ENCODE peak calls at places on chromosomes 6 and 20, in nine cellular contexts. W is AG20443; B is stimulated activated CD8-positive, alpha-beta memory T cell treated with anti-CD3 and anti-CD28 coated beads, Interleukin-7, amount 100 ng/mL, for 1 hour; V is stimulated activated CD4-positive, alpha-beta T cell treated with anti-CD3 and anti-CD28 coated beads, TNF-alpha, amount 100 ng/mL, for 4 hours; M is AG08395; K is tibial artery; S is cardiac fibroblast; O is CD8-positive, alpha-beta T cell; C is HT1080. A is an unnamed sample.

GRCh38 chr6:52964318-52964717 is 30.8 kb downstream of the GSTA4 start:
- DNase-seq in C (peak; percentile 4), K (no peak), O (no peak), S (no peak), V (no peak), M (no peak), W (no peak), B (no peak), A (no peak)

GRCh38 chr20:59703046-59703445 is 98.7 kb downstream of the PHACTR3 start:
- DNase-seq in O (no peak), W (peak; percentile 47), S (no peak), C (no peak), K (no peak), M (peak; percentile 29), V (no peak), B (no peak), A (no peak)

GRCh38 chr6:1624848-1625341 is 15.2 kb downstream of the FOXC1 start:
- DNase-seq in W (peak; percentile 79), O (no peak), B (no peak), C (peak; percentile 52), M (peak; percentile 56), S (peak; percentile 57), K (peak; percentile 81), V (no peak), A (no peak)

GRCh38 chr6:31901415-31901952 is 402 bp downstream of the ZBTB12 start:
- DNase-seq in B (no peak), M (peak; percentile 55), K (peak; percentile 84), V (peak; percentile 62), C (peak; percentile 32), W (peak; percentile 75), O (peak; percentile 69), S (peak; percentile 59), A (peak; percentile 25)

GRCh38 chr20:57460781-57461465 is 64.0 kb downstream of the CTCFL start:
- DNase-seq in W (no peak), M (no peak), K (no peak), B (no peak), V (no peak), S (no peak), C (no peak), O (no peak), A (no peak)

GRCh38 chr6:152316024-152316423 is 321.1 kb downstream of the SYNE1 start:
- DNase-seq in S (peak; percentile 82), V (no peak), O (no peak), C (peak; percentile 75), W (peak; percentile 63), M (peak; percentile 4), K (peak; percentile 78), B (no peak), A (peak; percentile 54)

GRCh38 chr6:92777146-92777740 is 642.1 kb downstream of the EPHA7 start:
- DNase-seq in K (no peak), B (no peak), M (no peak), O (no peak), V (no peak), S (peak; percentile 34), W (no peak), C (peak; percentile 10), A (no peak)

GRCh38 chr6:135522975-135523692 is 25.6 kb upstream of the AHI1 start:
- DNase-seq in W (no peak), C (no peak), V (no peak), K (no peak), O (no peak), M (no peak), S (peak; percentile 63), B (no peak), A (no peak)

GRCh38 chr6:32148722-32149576 is 2.8 kb downstream of the PRRT1 start:
- DNase-seq in W (peak; percentile 24), C (no peak), S (no peak), O (peak; percentile 72), M (no peak), B (peak; percentile 38), K (no peak), V (peak; percentile 46), A (no peak)

GRCh38 chr6:10837009-10837691 is 1.2 kb downstream of the MAK start:
- DNase-seq in K (no peak), B (no peak), S (peak; percentile 6), M (peak; percentile 22), O (no peak), V (no peak), C (peak; percentile 5), W (peak; percentile 58), A (no peak)

GRCh38 chr6:54519161-54519560 is 210.9 kb downstream of the TINAG start:
- DNase-seq in S (no peak), C (no peak), M (no peak), B (no peak), O (no peak), K (no peak), V (no peak), W (no peak), A (no peak)

GRCh38 chr6:6224933-6225486 is 95.5 kb downstream of the F13A1 start:
- DNase-seq in M (no peak), O (no peak), W (no peak), K (no peak), B (no peak), V (no peak), S (no peak), C (no peak), A (no peak)

GRCh38 chr6:35312076-35312762 is 14.6 kb downstream of the DEF6 start:
- DNase-seq in O (no peak), B (no peak), M (no peak), K (no peak), C (no peak), S (no peak), V (no peak), W (no peak), A (no peak)

GRCh38 chr6:30821862-30822784 is 62.2 kb upstream of the DDR1 start:
- DNase-seq in S (peak; percentile 74), V (no peak), B (no peak), K (no peak), O (no peak), M (peak; percentile 36), C (no peak), W (peak; percentile 41), A (peak; percentile 26)